ENCODE peak calls at places on chromosomes 12 and 14, in six cellular contexts. Z is uterus, L is gastrocnemius medialis, P is fibroblast of lung, Y is esophagus muscularis mucosa, U is adrenal gland. W is an unnamed sample.

GRCh38 chr14:81162941-81163340 is 57.8 kb downstream of the GTF2A1 start:
- DNase-seq in Z (no peak), L (no peak), P (no peak), Y (no peak), U (no peak), W (peak)

GRCh38 chr14:104120281-104120741 is 18.1 kb upstream of the KIF26A start:
- DNase-seq in Z (no peak), L (no peak), P (no peak), Y (no peak), U (no peak), W (no peak)

GRCh38 chr12:81229718-81230117 is 151.8 kb downstream of the ACSS3 start:
- DNase-seq in Z (no peak), L (no peak), P (no peak), Y (no peak), U (no peak), W (no peak)

GRCh38 chr12:116319316-116319715 is 41.8 kb upstream of the MED13L start:
- DNase-seq in Z (peak), L (no peak), P (peak), Y (no peak), U (no peak), W (no peak)

GRCh38 chr14:31363331-31364073 is 56.8 kb downstream of the HEATR5A start:
- DNase-seq in Z (no peak), L (no peak), P (no peak), Y (no peak), U (no peak), W (no peak)

GRCh38 chr12:2795291-2796186 is 769 bp downstream of the FKBP4 start:
- DNase-seq in Z (peak), L (peak), P (peak), Y (no peak), U (peak), W (peak)

GRCh38 chr12:43480591-43480990 is 71.4 kb downstream of the ADAMTS20 start:
- DNase-seq in Z (no peak), L (no peak), P (peak), Y (no peak), U (no peak), W (no peak)

GRCh38 chr12:115895247-115895646 is 382.2 kb downstream of the MED13L start:
- DNase-seq in Z (no peak), L (no peak), P (no peak), Y (no peak), U (no peak), W (no peak)

DNA sequence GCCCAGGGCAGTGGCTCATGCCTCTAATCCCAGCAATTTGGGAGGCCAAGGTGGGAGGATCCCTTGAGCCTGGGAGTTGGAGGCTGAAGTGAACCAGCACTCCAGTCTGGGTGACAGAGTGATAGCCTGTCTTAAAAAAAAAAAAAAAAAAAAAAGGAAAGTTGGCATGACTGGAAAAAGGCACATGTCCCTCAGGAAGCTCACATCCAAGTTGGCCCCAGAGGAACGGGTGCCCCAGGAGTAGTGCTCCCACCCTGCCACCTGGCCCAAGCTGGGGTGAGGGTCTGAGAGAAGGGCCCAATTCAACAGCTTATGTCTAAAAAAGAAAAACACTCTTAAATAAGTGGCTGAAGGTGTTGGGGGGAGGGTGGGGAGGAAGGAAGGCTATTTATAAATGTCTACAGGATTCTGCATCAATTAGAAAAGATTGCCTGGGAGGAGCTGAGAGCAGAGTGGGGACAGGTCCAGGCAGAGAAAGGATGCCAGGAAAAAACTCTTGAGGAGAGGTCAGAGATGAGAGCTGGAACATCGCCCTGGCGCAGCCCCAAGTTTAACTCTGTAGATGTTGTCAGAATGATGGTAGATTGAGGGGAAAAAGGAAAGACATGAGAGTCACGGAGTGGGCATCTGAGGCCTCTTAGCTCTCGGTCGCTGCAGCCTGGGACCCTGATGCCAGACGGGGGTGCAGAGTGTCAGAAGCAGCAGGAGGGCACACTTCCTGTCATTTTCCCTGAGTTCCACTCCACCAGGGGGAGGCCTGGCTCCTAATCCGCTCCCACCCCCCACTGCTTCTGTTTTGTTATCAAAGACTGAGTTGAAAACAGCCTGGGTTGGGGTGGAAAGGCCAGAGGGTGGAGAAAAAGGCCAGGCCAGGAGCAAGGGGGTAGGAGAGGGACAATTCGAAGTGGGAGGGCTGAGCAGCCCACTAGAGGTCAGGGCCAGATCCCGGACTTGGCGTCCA is 7.3 kb downstream of the SPRYD3 start:
- DNase-seq in Z (peak), L (peak), P (peak), Y (peak), U (no peak), W (no peak)
- H3K27ac ChIP-seq in Z (peak), L (peak), P (no peak), Y (peak), U (peak), W (peak)

DNA sequence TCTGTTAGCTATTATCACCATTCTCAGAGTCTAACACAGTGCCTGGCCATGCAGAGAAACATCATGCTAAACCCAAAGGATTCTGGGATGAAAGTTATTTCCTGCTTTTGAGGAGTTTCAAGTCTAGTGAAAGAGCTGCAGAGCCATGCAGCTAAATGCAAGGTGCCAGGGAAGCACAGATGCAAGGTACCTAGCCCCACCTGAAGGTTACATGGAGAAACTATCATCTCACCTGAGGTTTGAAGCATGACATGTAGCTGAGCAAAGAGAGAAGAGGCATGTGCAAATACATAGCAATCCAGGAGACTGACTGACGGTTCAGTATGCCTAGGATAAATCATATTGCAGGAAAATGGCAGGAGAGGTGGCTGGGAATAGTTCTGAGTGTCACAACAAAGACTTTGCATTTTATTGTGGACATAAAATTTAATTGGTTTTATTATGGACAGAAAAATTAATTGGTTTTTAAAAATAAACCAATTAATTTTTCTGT is 170.4 kb downstream of the PRKD1 start:
- DNase-seq in Z (no peak), L (no peak), P (no peak), Y (no peak), U (no peak), W (no peak)
- TF ChIP-seq CTCF in Z (no peak), L (no peak), P (no peak), Y (no peak), U (no peak), W (no peak)

DNA sequence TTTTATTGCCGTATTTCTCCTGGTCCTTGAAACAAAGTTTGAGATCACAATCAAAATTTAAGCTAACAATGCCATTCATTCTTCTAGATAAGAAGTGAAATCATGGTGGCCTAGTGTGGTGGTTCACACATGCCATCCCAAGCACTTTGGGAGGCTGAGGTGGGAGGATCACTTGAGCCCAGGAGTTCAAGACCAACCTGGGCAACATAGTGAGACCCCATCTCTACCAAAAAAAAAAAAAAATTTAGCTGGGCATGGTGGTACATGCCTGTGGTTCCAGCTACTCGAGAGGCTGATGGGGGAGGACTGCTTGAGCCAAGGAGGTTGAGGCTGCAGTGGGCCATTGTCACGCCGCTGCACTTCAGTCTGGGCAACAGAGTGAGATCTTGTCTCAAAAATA is 24.2 kb downstream of the GDF11 start:
- DNase-seq in Z (no peak), L (no peak), P (no peak), Y (no peak), U (no peak), W (no peak)
- H3K4me3 ChIP-seq in Z (no peak), L (no peak), P (no peak), Y (no peak), U (no peak), W (no peak)

GRCh38 chr12:49259452-49259851 is 5.4 kb upstream of the TUBA1C start:
- DNase-seq in Z (no peak), L (no peak), P (no peak), Y (no peak), U (no peak), W (no peak)
- H3K27ac ChIP-seq in Z (no peak), L (no peak), P (peak), Y (no peak), U (no peak), W (peak)

GRCh38 chr12:20446836-20447235 is 78.5 kb downstream of the PDE3A start:
- DNase-seq in Z (no peak), L (no peak), P (no peak), Y (no peak), U (no peak), W (no peak)
- TF ChIP-seq CTCF in Z (no peak), L (no peak), P (no peak), Y (no peak), U (no peak), W (no peak)

DNA sequence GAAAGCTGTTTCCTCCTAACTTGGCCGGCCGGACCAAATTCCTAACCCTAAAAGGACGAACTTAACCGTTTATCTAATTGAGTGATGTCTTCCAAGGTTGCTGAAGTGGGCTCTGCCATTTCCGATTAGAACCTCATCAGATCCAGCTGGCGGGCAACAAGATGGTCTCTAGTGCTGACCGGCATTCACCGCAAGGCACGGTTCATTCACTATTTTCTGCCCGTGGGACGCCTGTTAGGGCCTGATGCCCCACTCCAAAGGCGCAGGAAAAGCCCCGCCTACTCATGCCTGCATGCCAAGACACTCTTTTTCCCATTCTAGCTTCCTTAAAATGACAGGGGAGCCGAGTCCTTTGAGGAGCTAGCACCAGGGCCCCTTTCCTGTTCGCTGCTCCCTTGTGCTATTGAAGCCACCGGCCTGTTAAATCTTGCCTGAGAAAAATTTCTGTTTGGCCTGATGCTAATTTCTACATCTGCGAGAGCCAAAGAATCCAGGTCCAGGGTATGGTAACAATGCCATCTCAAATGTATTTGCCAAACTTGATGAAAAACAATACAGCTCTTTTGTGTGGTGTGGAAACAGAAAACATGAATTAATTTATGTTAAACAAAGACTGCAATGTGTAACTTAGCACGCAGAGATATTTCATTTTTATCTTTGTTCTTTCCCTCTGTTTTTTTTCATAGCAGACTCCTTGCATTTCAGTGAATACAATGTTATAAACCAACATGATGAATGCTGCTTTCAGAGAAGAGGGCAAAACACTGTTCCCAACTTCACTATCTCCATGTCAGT is 1071.2 kb upstream of the USP15 start:
- DNase-seq in Z (no peak), L (no peak), P (no peak), Y (no peak), U (no peak), W (no peak)
- H3K4me3 ChIP-seq in Z (no peak), L (no peak), P (no peak), Y (no peak), U (no peak), W (no peak)

GRCh38 chr12:53939141-53940108 is 794 bp downstream of the HOXC13 start:
- DNase-seq in Z (no peak), L (no peak), P (no peak), Y (no peak), U (no peak), W (no peak)
- H3K27ac ChIP-seq in Z (no peak), L (no peak), P (no peak), Y (no peak), U (no peak), W (no peak)

GRCh38 chr12:6873094-6874006 is at the start of gene SPSB2:
- DNase-seq in Z (peak), L (peak), P (peak), Y (peak), U (peak), W (peak)
- TF ChIP-seq CTCF in Z (peak), L (no peak), P (no peak), Y (no peak), U (no peak), W (no peak)

DNA sequence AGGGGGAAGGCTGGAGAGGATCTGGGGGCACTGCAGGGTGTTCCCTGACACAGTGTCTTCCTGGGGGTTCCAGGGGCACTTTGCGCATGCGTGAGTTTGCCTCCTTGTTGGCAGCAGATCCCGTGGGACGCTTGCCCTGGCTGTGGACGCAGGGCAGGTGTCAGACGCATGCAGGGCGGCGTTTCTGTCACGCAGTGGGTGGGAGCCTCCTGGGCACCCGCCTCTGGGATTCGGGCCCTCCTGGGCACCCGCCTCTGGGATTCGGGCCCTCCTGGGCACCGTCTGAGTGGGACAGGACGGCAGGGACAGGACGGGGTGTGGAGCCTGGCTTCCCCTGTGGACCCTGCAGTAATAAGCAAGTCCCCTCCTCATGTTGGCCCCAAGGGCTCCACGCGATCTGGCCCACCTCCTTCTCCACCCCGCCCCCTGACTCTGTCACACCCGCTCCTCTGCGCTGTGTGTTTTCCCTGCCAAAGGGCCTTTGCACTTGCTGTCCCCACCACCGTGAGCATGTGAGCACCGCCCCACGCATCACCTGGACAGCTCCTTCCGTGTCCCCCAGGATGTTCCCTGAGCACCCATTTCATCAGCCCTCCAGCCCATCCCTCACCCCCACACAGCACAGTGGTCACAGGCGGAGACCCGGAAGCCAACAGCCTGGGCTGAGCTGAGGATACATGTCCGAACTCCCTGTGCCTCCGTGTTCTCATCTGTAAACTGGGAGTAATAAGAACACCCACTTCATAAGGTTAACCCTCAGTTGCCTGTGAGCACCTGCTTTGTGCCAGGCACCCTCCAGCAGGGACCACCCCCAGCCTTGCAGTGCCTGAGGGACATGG is 4.4 kb downstream of the MMP17 start:
- DNase-seq in Z (peak), L (no peak), P (no peak), Y (no peak), U (peak), W (no peak)
- H3K4me3 ChIP-seq in Z (peak), L (no peak), P (peak), Y (peak), U (no peak), W (peak)

W was measured in brain microvascular endothelial cell.